ENCODE peak calls at places on chromosomes 13 and 19, in nine cellular contexts. J is adrenal gland, Z is K562, D is breast epithelium, Y is Peyer's patch, B is IMR-90, G is transverse colon, Q is uterus, U is heart left ventricle. W is an unnamed sample.

GRCh38 chr13:97853550-97853949 is 99.9 kb upstream of the IPO5 start:
- DNase-seq in J (no peak), Z (no peak), D (no peak), Y (no peak), B (peak), G (no peak), Q (no peak), U (no peak), W (no peak)

GRCh38 chr19:50434525-50434924 is 1.8 kb downstream of the MYBPC2 start:
- DNase-seq in J (no peak), Z (peak), D (no peak), Y (peak), B (no peak), G (peak), Q (no peak), U (no peak), W (no peak)

GRCh38 chr19:32873560-32873959 is 4.0 kb upstream of the SLC7A9 start:
- DNase-seq in J (no peak), Z (no peak), D (peak), Y (no peak), B (no peak), G (no peak), Q (no peak), U (no peak), W (no peak)

GRCh38 chr13:108269601-108270328 is at the start of gene TNFSF13B:
- DNase-seq in J (peak), Z (no peak), D (no peak), Y (peak), B (peak), G (peak), Q (no peak), U (peak), W (peak)

GRCh38 chr13:51025245-51025872 is 85.7 kb downstream of the C13orf42 start:
- DNase-seq in J (no peak), Z (no peak), D (no peak), Y (no peak), B (no peak), G (no peak), Q (no peak), U (no peak), W (no peak)

GRCh38 chr13:78121459-78122348 is 203.1 kb upstream of the EDNRB start:
- DNase-seq in J (peak), Z (peak), D (no peak), Y (peak), B (peak), G (peak), Q (peak), U (peak), W (peak)

GRCh38 chr13:79531542-79532239 is 50.7 kb downstream of the NDFIP2 start:
- DNase-seq in J (no peak), Z (no peak), D (no peak), Y (no peak), B (no peak), G (no peak), Q (no peak), U (no peak), W (no peak)

GRCh38 chr13:71865858-71866172 is 1.2 kb downstream of the DACH1 start:
- DNase-seq in J (peak), Z (no peak), D (no peak), Y (no peak), B (no peak), G (peak), Q (peak), U (no peak), W (no peak)

GRCh38 chr19:23101241-23101640 is 15.6 kb upstream of the ZNF730 start:
- DNase-seq in J (no peak), Z (no peak), D (no peak), Y (no peak), B (no peak), G (no peak), Q (no peak), U (no peak), W (no peak)

GRCh38 chr19:38765214-38765613 is 8.1 kb downstream of the LGALS7 start:
- DNase-seq in J (no peak), Z (no peak), D (no peak), Y (no peak), B (no peak), G (no peak), Q (no peak), U (no peak), W (no peak)

GRCh38 chr13:30486230-30487074 is 20.7 kb upstream of the HMGB1 start:
- DNase-seq in J (no peak), Z (no peak), D (peak), Y (no peak), B (no peak), G (peak), Q (no peak), U (no peak), W (peak)

GRCh38 chr13:95858286-95859075 is 181.5 kb downstream of the DNAJC3 start:
- DNase-seq in J (no peak), Z (no peak), D (no peak), Y (no peak), B (peak), G (no peak), Q (no peak), U (no peak), W (no peak)

GRCh38 chr13:30128591-30128990 is 178.8 kb downstream of the KATNAL1 start:
- DNase-seq in J (no peak), Z (no peak), D (no peak), Y (no peak), B (no peak), G (no peak), Q (no peak), U (no peak), W (no peak)

GRCh38 chr19:51009061-51009891 is 7.9 kb upstream of the KLK8 start:
- DNase-seq in J (no peak), Z (no peak), D (no peak), Y (no peak), B (no peak), G (no peak), Q (no peak), U (no peak), W (no peak)

GRCh38 chr13:70784590-70784989 is 676.3 kb upstream of the KLHL1 start:
- DNase-seq in J (no peak), Z (no peak), D (no peak), Y (no peak), B (no peak), G (no peak), Q (no peak), U (no peak), W (no peak)

GRCh38 chr13:21616880-21617279 is 12.9 kb upstream of the MICU2 start:
- DNase-seq in J (no peak), Z (no peak), D (no peak), Y (no peak), B (no peak), G (peak), Q (no peak), U (no peak), W (no peak)

GRCh38 chr19:33818426-33818825 is 21.8 kb downstream of the KCTD15 start:
- DNase-seq in J (no peak), Z (no peak), D (no peak), Y (no peak), B (no peak), G (no peak), Q (no peak), U (no peak), W (no peak)

GRCh38 chr13:29589234-29589633 is 6.3 kb downstream of the SLC7A1 start:
- DNase-seq in J (peak), Z (no peak), D (no peak), Y (no peak), B (peak), G (no peak), Q (no peak), U (peak), W (no peak)

GRCh38 chr19:45469835-45470146 is 2.0 kb downstream of the FOSB start:
- DNase-seq in J (no peak), Z (peak), D (no peak), Y (peak), B (no peak), G (peak), Q (no peak), U (no peak), W (no peak)

DNA sequence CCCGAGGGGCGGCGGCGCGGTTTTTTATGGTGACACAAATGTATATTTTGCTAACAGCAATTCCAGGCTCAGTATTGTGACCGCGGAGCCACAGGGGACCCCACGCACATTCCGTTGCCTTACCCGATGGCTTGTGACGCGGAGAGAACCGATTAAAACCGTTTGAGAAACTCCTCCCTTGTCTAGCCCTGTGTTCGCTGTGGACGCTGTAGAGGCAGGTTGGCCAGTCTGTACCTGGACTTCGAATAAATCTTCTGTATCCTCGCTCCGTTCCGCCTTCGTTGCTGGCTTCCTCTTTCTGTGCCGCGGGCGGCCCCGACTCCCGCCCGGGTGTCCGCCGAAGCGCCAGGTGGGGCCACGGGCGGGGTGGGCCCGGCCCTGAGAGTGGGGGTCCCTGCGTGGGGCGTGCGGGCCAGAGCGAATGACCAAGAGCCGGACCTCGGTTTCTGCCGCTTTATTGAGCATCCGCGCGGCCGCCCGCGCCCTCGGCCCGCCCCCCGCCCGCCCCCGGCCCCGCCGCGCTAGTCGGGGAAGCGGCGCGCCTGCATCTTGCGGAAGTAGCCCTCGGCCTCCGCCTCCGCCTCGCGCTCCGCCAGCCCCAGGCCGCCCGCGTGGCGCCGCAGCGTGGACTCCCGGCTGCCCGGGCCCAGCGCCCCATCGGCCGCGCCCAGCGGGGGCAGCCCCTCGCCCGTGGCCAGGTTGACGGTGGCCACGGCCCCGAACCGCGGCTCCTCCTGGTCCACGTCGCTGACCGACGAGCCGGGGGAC is 9.5 kb downstream of the PLPPR3 start:
- DNase-seq in J (peak), Z (peak), D (no peak), Y (no peak), B (no peak), G (no peak), Q (no peak), U (peak), W (no peak)
- TF ChIP-seq POLR2A in J (no peak), Z (peak), D (no peak), Y (no peak), B (no peak), G (no peak), Q (no peak), U (no peak), W (no peak)

DNA sequence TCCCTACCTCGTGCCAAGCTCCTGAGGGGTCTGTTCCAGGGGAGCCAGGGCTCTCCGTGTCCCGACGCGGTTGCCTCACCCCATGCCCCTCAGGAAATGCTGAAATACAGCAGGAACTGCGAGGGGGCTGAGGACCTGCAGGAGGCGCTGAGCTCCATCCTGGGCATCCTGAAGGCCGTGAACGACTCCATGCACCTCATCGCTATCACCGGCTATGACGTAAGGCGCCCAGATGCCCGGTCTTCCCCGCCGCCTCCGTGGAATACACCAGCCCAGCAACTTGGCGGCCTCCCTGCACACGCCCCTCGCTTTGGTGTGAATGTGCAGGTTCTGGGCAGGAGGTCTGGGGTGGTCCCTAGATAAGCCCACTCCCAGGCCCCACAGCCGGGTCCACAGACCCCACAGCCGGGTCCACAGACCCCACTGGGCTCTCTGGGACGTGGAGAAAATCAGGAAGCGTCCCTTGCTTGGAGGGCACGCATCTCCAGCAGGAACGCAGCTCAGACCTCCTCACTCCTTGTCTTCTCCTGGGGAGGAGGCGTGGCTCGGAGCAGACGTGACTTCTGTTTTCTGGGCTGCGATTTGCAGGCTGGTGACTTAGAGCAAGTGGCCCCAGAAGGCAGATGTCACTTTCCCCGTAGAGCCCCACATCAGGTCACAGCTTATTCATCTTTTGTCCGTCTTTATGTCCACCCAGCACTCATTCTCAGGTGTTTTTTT is 19.4 kb upstream of the F7 start:
- DNase-seq in J (no peak), Z (peak), D (no peak), Y (no peak), B (peak), G (no peak), Q (no peak), U (no peak), W (no peak)
- TF ChIP-seq CTCF in J (no peak), Z (peak), D (no peak), Y (no peak), B (peak), G (no peak), Q (no peak), U (no peak), W (no peak)

GRCh38 chr19:40433391-40434216 is 7.8 kb upstream of the SERTAD1 start:
- DNase-seq in J (peak), Z (peak), D (peak), Y (peak), B (peak), G (peak), Q (peak), U (peak), W (peak)
- TF ChIP-seq POLR2A in J (peak), Z (peak), D (peak), Y (peak), B (peak), G (peak), Q (peak), U (no peak), W (peak)

GRCh38 chr19:2782357-2782935 is 627 bp downstream of the SGTA start:
- DNase-seq in J (peak), Z (no peak), D (no peak), Y (no peak), B (no peak), G (peak), Q (no peak), U (no peak), W (no peak)
- TF ChIP-seq CTCF in J (no peak), Z (no peak), D (no peak), Y (no peak), B (no peak), G (no peak), Q (no peak), U (no peak), W (no peak)

DNA sequence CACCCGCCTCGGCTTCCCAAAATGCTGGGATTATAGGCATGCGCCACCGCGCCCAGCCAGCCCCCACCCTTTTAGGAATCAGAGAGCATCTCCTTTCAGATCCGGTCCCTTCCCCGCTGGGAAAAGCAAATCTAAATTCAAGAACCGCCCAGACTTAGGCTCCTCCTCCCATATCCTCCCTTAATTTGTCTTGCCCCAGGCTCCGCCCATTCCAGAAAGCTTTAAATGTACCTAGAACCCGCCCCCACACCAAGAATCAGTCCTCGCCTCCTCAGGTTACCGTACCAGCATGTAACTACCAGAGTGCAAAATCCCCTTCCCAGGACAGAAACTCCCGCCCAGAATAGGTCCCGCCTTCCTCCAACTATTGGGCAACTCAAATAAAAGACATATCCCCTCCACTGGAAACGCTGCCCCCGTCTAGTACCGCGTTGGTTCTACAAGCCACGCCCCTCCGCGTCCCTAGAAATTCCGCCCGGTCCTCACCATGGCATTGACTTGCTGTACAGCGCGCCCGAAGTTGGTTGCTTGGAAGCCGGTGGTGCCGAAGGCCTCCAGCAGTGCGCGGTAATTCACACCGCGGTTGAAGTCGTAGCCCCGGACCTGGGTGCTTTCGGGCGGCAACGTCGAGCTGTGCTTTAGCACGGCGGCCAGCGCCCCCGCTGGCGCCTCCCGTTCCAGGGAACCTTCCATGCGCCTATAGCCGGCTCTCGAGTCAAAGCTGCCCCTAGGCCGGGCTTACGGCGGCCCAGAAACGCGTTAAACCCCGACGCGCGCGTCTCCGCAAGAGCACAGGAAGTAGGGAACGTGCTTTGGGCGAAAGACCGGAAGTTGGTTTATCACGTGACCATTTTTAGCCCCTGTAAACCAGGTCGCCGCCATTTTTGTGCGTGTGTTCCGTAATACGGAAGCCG is at the start of gene DHPS:
- DNase-seq in J (peak), Z (peak), D (peak), Y (peak), B (peak), G (peak), Q (peak), U (peak), W (peak)
- TF ChIP-seq POLR2A in J (peak), Z (peak), D (peak), Y (peak), B (peak), G (peak), Q (peak), U (no peak), W (peak)

W was measured in body of pancreas.